ENCODE peak calls at places on chromosomes 5 and 9, in eight cellular contexts. H is kidney; F is esophagus squamous epithelium; G is A673; P is colonic mucosa; C is cardiac muscle cell; W is CD8-positive, alpha-beta T cell; R is gastrocnemius medialis. S is an unnamed sample.

GRCh38 chr5:17172801-17173200 is 44.6 kb upstream of the BASP1 start:
- DNase-seq in P (no peak), W (no peak), C (no peak), F (no peak), R (no peak), G (no peak), H (no peak), S (no peak)

GRCh38 chr9:99101812-99102211 is 3.1 kb upstream of the TGFBR1 start:
- DNase-seq in P (no peak), R (no peak), H (no peak), G (no peak), W (no peak), F (no peak), C (no peak), S (no peak)

GRCh38 chr5:98564836-98565235 is 208.6 kb upstream of the RGMB start:
- DNase-seq in H (no peak), R (no peak), W (no peak), C (no peak), P (no peak), F (no peak), G (no peak), S (no peak)

GRCh38 chr9:82880353-82880752 is 182.6 kb downstream of the RASEF start:
- DNase-seq in F (no peak), G (no peak), W (no peak), P (no peak), H (no peak), R (no peak), C (no peak), S (no peak)

GRCh38 chr9:130912932-130913598 is 16.5 kb upstream of the QRFP start:
- DNase-seq in C (no peak), R (peak; percentile 28), G (no peak), F (no peak), H (peak; percentile 88), W (no peak), P (no peak), S (peak; percentile 7)

GRCh38 chr5:72015103-72015548 is 92.1 kb upstream of the MAP1B start:
- DNase-seq in W (no peak), P (peak; percentile 20), G (peak; percentile 79), R (peak; percentile 21), C (no peak), H (peak; percentile 64), F (no peak), S (no peak)

GRCh38 chr9:22084336-22085035 is 75.4 kb upstream of the CDKN2B start:
- DNase-seq in G (no peak), F (no peak), C (no peak), W (no peak), R (no peak), H (no peak), P (no peak), S (no peak)

GRCh38 chr5:83494666-83495065 is 23.1 kb downstream of the VCAN start:
- DNase-seq in W (no peak), H (no peak), F (no peak), G (no peak), P (no peak), R (no peak), C (no peak), S (no peak)

GRCh38 chr9:137270929-137271695 is 6.4 kb upstream of the TOR4A start:
- DNase-seq in F (no peak), W (peak; percentile 49), G (no peak), P (no peak), H (peak; percentile 75), C (no peak), R (no peak), S (no peak)

GRCh38 chr5:177457239-177458121 is 10.9 kb downstream of the PRR7 start:
- DNase-seq in P (peak; percentile 76), H (peak; percentile 94), W (peak; percentile 43), R (peak; percentile 80), G (peak; percentile 96), F (peak; percentile 48), C (peak; percentile 96), S (peak; percentile 79)

GRCh38 chr5:150816946-150817345 is 29.4 kb upstream of the IRGM start:
- DNase-seq in R (no peak), G (no peak), C (no peak), F (no peak), P (no peak), W (no peak), H (no peak), S (no peak)

GRCh38 chr9:71115448-71115975 is 5.9 kb downstream of the TRPM3 start:
- DNase-seq in P (no peak), F (no peak), R (no peak), G (no peak), H (no peak), C (no peak), W (no peak), S (no peak)

GRCh38 chr9:110254500-110254899 is 1.8 kb downstream of the TXN start:
- DNase-seq in P (no peak), R (no peak), C (no peak), F (no peak), H (no peak), G (no peak), W (no peak), S (no peak)

GRCh38 chr9:76206821-76207220 is 187.4 kb downstream of the RFK start:
- DNase-seq in W (no peak), R (no peak), G (no peak), C (no peak), P (no peak), H (no peak), F (no peak), S (no peak)

GRCh38 chr9:4226331-4227250 is 73.3 kb downstream of the GLIS3 start:
- DNase-seq in C (no peak), F (no peak), G (no peak), W (no peak), H (no peak), P (peak; percentile 56), R (no peak), S (no peak)

DNA sequence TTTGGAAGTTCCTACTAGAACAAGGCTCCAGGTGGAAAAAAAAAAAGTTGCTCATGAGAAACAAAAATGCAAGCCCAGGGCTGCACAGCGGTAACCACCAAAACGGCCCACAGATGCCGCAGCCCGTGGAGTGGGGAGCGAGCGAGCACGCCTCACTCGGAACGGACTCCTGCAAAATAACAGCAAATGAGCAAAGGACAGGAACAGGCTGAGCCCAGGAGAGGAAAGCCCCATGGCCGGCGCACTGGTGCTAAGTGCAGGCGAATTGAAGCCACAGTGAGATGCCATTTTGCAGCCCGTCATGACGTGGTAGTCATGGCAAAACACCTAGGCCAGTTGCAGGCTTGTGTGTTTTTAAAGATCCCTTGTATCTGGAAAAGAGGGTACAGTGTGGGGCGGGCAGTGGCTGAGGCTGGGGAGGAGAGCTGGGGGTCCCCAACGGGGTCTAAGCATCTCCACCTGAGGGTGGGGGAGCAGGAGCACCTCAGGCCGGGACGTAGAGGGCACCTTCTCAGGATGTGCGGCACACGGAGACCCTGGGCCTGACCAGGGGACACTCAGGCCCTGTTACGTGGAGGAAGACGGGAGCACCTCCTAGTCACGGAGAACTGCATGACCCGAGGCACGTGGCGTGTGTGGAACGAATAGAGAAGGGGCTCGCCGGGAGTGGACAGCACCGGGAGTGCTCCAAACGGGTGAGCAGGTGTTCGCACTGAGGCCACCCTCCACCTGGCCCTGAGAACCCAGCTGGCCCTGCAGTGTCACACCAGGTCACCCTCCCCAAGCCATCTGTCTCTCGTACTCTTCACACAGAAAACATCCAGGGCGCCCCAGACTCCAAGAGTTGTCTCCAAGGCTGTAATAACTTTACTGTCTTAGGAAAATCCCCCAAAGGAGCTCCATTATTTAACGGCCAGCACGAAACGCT is 10.7 kb downstream of the GRM6 start:
- DNase-seq in C (no peak), G (no peak), F (no peak), P (no peak), R (no peak), H (peak; percentile 33), W (no peak), S (no peak)
- H3K9me3 ChIP-seq in C (no peaks in the 10 kb centered on the region), G (peaks cover 6% of the 10 kb centered on the region), F (peaks cover 93% of the 10 kb centered on the region), P (no peaks in the 10 kb centered on the region), R (no peaks in the 10 kb centered on the region), H (peaks cover 58% of the 10 kb centered on the region), W (no peaks in the 10 kb centered on the region), S (no peaks in the 10 kb centered on the region)

GRCh38 chr9:40914772-40915659 is 213.5 kb downstream of the FOXD4L6 start:
- DNase-seq in F (no peak), G (no peak), R (no peak), H (no peak), P (no peak), W (no peak), C (no peak), S (no peak)
- H3K9me3 ChIP-seq in F (peaks cover 85% of the 10 kb centered on the region), G (peaks cover 37% of the 10 kb centered on the region), R (peaks cover 51% of the 10 kb centered on the region), H (peaks cover 68% of the 10 kb centered on the region), P (peaks cover 19% of the 10 kb centered on the region), W (peaks cover 45% of the 10 kb centered on the region), C (peaks cover 28% of the 10 kb centered on the region), S (peaks cover 3% of the 10 kb centered on the region)

GRCh38 chr5:141398608-141399007 is 861 bp downstream of the PCDHGB5 start:
- DNase-seq in W (no peak), F (no peak), P (no peak), G (no peak), C (no peak), R (no peak), H (no peak), S (no peak)
- H3K9me3 ChIP-seq in W (peaks cover 4% of the 10 kb centered on the region), F (peaks cover 94% of the 10 kb centered on the region), P (no peaks in the 10 kb centered on the region), G (peaks cover 54% of the 10 kb centered on the region), C (no peaks in the 10 kb centered on the region), R (no peaks in the 10 kb centered on the region), H (peaks cover 50% of the 10 kb centered on the region), S (peaks cover 94% of the 10 kb centered on the region)

GRCh38 chr5:141245250-141245717 is at the start of gene PCDHB15:
- DNase-seq in C (peak; percentile 54), F (no peak), G (peak; percentile 51), H (no peak), P (no peak), R (no peak), W (peak; percentile 8), S (no peak)
- H3K9me3 ChIP-seq in C (no peaks in the 10 kb centered on the region), F (peaks cover 99% of the 10 kb centered on the region), G (peaks cover 48% of the 10 kb centered on the region), H (peaks cover 80% of the 10 kb centered on the region), P (peaks cover 11% of the 10 kb centered on the region), R (peaks cover 9% of the 10 kb centered on the region), W (peaks cover 4% of the 10 kb centered on the region), S (no peaks in the 10 kb centered on the region)

DNA sequence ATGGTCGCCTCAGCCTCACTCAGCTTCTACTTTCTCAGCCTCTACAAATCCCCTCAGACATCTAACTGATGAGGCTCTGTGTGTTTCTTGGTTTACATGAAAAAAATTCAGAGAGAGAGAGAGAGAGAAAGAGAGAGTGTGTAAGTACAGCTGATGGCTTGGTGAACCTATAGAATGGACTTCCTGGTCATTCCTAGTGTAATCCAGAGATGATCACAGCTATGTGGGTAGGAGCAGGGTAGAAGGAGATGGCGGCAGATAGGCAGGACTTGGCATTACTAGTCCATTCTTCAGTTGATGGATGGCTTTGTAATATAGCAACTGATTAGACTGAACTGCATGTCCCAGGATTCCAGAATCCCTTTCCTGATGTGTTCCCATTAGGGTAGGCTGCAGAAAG is 429.3 kb upstream of the CLINT1 start:
- DNase-seq in C (no peak), P (no peak), W (no peak), R (no peak), H (no peak), F (no peak), G (no peak), S (no peak)
- H3K9me3 ChIP-seq in C (no peaks in the 10 kb centered on the region), P (no peaks in the 10 kb centered on the region), W (no peaks in the 10 kb centered on the region), R (no peaks in the 10 kb centered on the region), H (peaks cover 2% of the 10 kb centered on the region), F (no peaks in the 10 kb centered on the region), G (no peaks in the 10 kb centered on the region), S (no peaks in the 10 kb centered on the region)

GRCh38 chr5:178535299-178536175 is 54.7 kb downstream of the COL23A1 start:
- DNase-seq in F (no peak), W (no peak), P (no peak), R (no peak), C (no peak), H (no peak), G (no peak), S (peak; percentile 18)
- H3K9me3 ChIP-seq in F (no peaks in the 10 kb centered on the region), W (no peaks in the 10 kb centered on the region), P (no peaks in the 10 kb centered on the region), R (no peaks in the 10 kb centered on the region), C (no peaks in the 10 kb centered on the region), H (no peaks in the 10 kb centered on the region), G (no peaks in the 10 kb centered on the region), S (no peaks in the 10 kb centered on the region)

S was measured in tibial nerve.